ENCODE peak calls at places on chromosome 16, in four cellular contexts. One of them, this sample, is unnamed.

GRCh38 chr16:89023151-89023551 is 46.1 kb upstream of the CBFA2T3 start:
- DNase-seq in stomach: no peak
- DNase-seq in hepatocyte: no peak
- DNase-seq in coronary artery: no peak
- DNase-seq in this sample: no peak

GRCh38 chr16:88856828-88857727 is at the start of the genes GALNS and TRAPPC2L:
- DNase-seq in coronary artery: peak; percentile 97
- DNase-seq in hepatocyte: peak; percentile 100
- DNase-seq in stomach: peak; percentile 100
- DNase-seq in this sample: peak; percentile 94

GRCh38 chr16:50480206-50480605 is 68.0 kb upstream of the NKD1 start:
- DNase-seq in hepatocyte: no peak
- DNase-seq in stomach: no peak
- DNase-seq in coronary artery: no peak
- DNase-seq in this sample: no peak

GRCh38 chr16:57711331-57711730 is 16.7 kb downstream of the DRC7 start:
- DNase-seq in coronary artery: peak; percentile 54
- DNase-seq in stomach: peak; percentile 5
- DNase-seq in hepatocyte: no peak
- DNase-seq in this sample: no peak

GRCh38 chr16:25151996-25152395 is 40.5 kb downstream of the LCMT1 start:
- DNase-seq in coronary artery: no peak
- DNase-seq in stomach: no peak
- DNase-seq in hepatocyte: no peak
- DNase-seq in this sample: peak; percentile 80

GRCh38 chr16:64051826-64052225 is 1070.0 kb downstream of the CDH11 start:
- DNase-seq in stomach: no peak
- DNase-seq in coronary artery: no peak
- DNase-seq in hepatocyte: peak; percentile 10
- DNase-seq in this sample: peak; percentile 3

GRCh38 chr16:12538667-12539081 is 265.0 kb downstream of the CPPED1 start:
- DNase-seq in stomach: no peak
- DNase-seq in hepatocyte: no peak
- DNase-seq in coronary artery: no peak
- DNase-seq in this sample: no peak

GRCh38 chr16:8763899-8764298 is 33.5 kb downstream of the TMEM186 start:
- DNase-seq in hepatocyte: no peak
- DNase-seq in stomach: no peak
- DNase-seq in coronary artery: no peak
- DNase-seq in this sample: no peak

GRCh38 chr16:9370071-9370491 is 278.6 kb downstream of the HAPSTR1 start:
- DNase-seq in stomach: no peak
- DNase-seq in coronary artery: no peak
- DNase-seq in hepatocyte: no peak
- DNase-seq in this sample: no peak

GRCh38 chr16:49695782-49696413 is 160.0 kb downstream of the ZNF423 start:
- DNase-seq in hepatocyte: no peak
- DNase-seq in coronary artery: no peak
- DNase-seq in stomach: no peak
- DNase-seq in this sample: no peak

GRCh38 chr16:86504315-86505184 is 5.8 kb upstream of the FOXF1 start:
- DNase-seq in coronary artery: no peak
- DNase-seq in stomach: no peak
- DNase-seq in hepatocyte: no peak
- DNase-seq in this sample: no peak

GRCh38 chr16:51994597-51994996 is 552.3 kb downstream of the TOX3 start:
- DNase-seq in coronary artery: no peak
- DNase-seq in hepatocyte: peak; percentile 57
- DNase-seq in stomach: peak; percentile 92
- DNase-seq in this sample: peak; percentile 2

This sample was measured in COLO829.